ENCODE peak calls at places on chromosomes 11 and 22, in eight cellular contexts. V is stimulated activated CD4-positive, alpha-beta T cell treated with anti-CD3 and anti-CD28 coated beads, Interleukin-1b, Interleukin-23, amount 100 ng/mL, for 48 hours; M is cardiac muscle cell; W is GM13977; R is SK-N-MC; J is adipocyte; U is NCI-H1930; E is Calu3. B is an unnamed sample.

GRCh38 chr22:49229483-49230193 is 598.0 kb downstream of the BRD1 start:
- DNase-seq in V (no peak), M (no peak), W (no peak), R (no peak), J (no peak), U (no peak), E (no peak), B (no peak)

GRCh38 chr11:33670250-33671011 is 30.2 kb downstream of the C11orf91 start:
- DNase-seq in V (peak), M (no peak), W (no peak), R (no peak), J (peak), U (no peak), E (no peak), B (no peak)

GRCh38 chr11:70367071-70367470 is 31.3 kb upstream of the CTTN start:
- DNase-seq in V (no peak), M (no peak), W (no peak), R (no peak), J (no peak), U (no peak), E (no peak), B (no peak)

GRCh38 chr22:19689408-19689807 is 24.9 kb upstream of the SEPTIN5 start:
- DNase-seq in V (no peak), M (no peak), W (no peak), R (no peak), J (no peak), U (no peak), E (no peak), B (no peak)

GRCh38 chr22:37425800-37426531 is 1.3 kb downstream of the ELFN2 start:
- DNase-seq in V (no peak), M (no peak), W (no peak), R (no peak), J (no peak), U (no peak), E (no peak), B (no peak)

GRCh38 chr11:473975-474785 is 24.1 kb downstream of the PTDSS2 start:
- DNase-seq in V (no peak), M (no peak), W (no peak), R (no peak), J (no peak), U (no peak), E (no peak), B (no peak)

GRCh38 chr22:44192098-44192810 is 11.5 kb downstream of the PARVG start:
- DNase-seq in V (peak), M (no peak), W (no peak), R (no peak), J (no peak), U (no peak), E (peak), B (no peak)

GRCh38 chr11:31487848-31488247 is 21.6 kb downstream of the IMMP1L start:
- DNase-seq in V (no peak), M (peak), W (no peak), R (no peak), J (peak), U (no peak), E (peak), B (no peak)

GRCh38 chr22:43209523-43209890 is 22.6 kb upstream of the TTLL12 start:
- DNase-seq in V (no peak), M (no peak), W (no peak), R (no peak), J (no peak), U (no peak), E (no peak), B (no peak)

GRCh38 chr22:39309881-39310714 is 9.3 kb downstream of the RPL3 start:
- DNase-seq in V (no peak), M (no peak), W (no peak), R (no peak), J (peak), U (no peak), E (no peak), B (no peak)

GRCh38 chr11:102592634-102593581 is 32.2 kb downstream of the MMP20 start:
- DNase-seq in V (no peak), M (peak), W (no peak), R (no peak), J (no peak), U (no peak), E (no peak), B (no peak)

GRCh38 chr11:131423715-131424114 is 53.3 kb downstream of the NTM start:
- DNase-seq in V (no peak), M (no peak), W (no peak), R (no peak), J (peak), U (no peak), E (no peak), B (no peak)

GRCh38 chr22:47623740-47624103 is 861.3 kb downstream of the TBC1D22A start:
- DNase-seq in V (no peak), M (no peak), W (no peak), R (no peak), J (no peak), U (no peak), E (no peak), B (no peak)

GRCh38 chr11:126431401-126432064 is 76.0 kb downstream of the ST3GAL4 start:
- DNase-seq in V (no peak), M (no peak), W (no peak), R (no peak), J (peak), U (no peak), E (peak), B (no peak)

GRCh38 chr11:77066229-77067023 is at the start of gene CAPN5:
- DNase-seq in V (peak), M (peak), W (peak), R (no peak), J (peak), U (peak), E (peak), B (peak)

GRCh38 chr11:66870131-66870530 is 13.3 kb downstream of the LRFN4 start:
- DNase-seq in V (no peak), M (no peak), W (no peak), R (no peak), J (no peak), U (no peak), E (no peak), B (no peak)

GRCh38 chr22:35380537-35381423 is at the start of gene HMOX1:
- DNase-seq in V (peak), M (peak), W (peak), R (no peak), J (peak), U (peak), E (peak), B (no peak)

GRCh38 chr11:56783448-56784041 is 35.0 kb upstream of the OR9G4 start:
- DNase-seq in V (no peak), M (peak), W (peak), R (peak), J (peak), U (peak), E (peak), B (no peak)

GRCh38 chr11:534592-535518 is 521 bp downstream of the HRAS start:
- DNase-seq in V (no peak), M (peak), W (peak), R (no peak), J (peak), U (no peak), E (peak), B (no peak)

GRCh38 chr11:133214646-133215045 is 317.7 kb downstream of the OPCML start:
- DNase-seq in V (no peak), M (no peak), W (no peak), R (no peak), J (no peak), U (no peak), E (no peak), B (no peak)

GRCh38 chr22:19772673-19773469 is 12.3 kb downstream of the TBX1 start:
- DNase-seq in V (no peak), M (no peak), W (no peak), R (no peak), J (no peak), U (no peak), E (no peak), B (no peak)

GRCh38 chr22:39117585-39118191 is 20.6 kb downstream of the APOBEC3H start:
- DNase-seq in V (peak), M (peak), W (peak), R (peak), J (peak), U (no peak), E (peak), B (no peak)

GRCh38 chr11:120400564-120401364 is 64.6 kb downstream of the ARHGEF12 start:
- DNase-seq in V (no peak), M (no peak), W (no peak), R (no peak), J (peak), U (no peak), E (peak), B (no peak)

GRCh38 chr11:45083544-45084087 is 62.8 kb upstream of the PRDM11 start:
- DNase-seq in V (no peak), M (peak), W (no peak), R (no peak), J (no peak), U (peak), E (peak), B (no peak)

GRCh38 chr22:17164392-17165024 is 5.4 kb upstream of the HDHD5 start:
- DNase-seq in V (no peak), M (no peak), W (no peak), R (no peak), J (no peak), U (no peak), E (no peak), B (no peak)

GRCh38 chr11:96827164-96827563 is 437.4 kb downstream of the JRKL start:
- DNase-seq in V (no peak), M (peak), W (no peak), R (no peak), J (peak), U (no peak), E (no peak), B (no peak)

GRCh38 chr11:69000391-69000790 is 12.7 kb downstream of the MRGPRF start:
- DNase-seq in V (no peak), M (no peak), W (no peak), R (no peak), J (no peak), U (no peak), E (no peak), B (no peak)

GRCh38 chr11:32290783-32291182 is 144.6 kb downstream of the WT1 start:
- DNase-seq in V (no peak), M (no peak), W (no peak), R (no peak), J (no peak), U (no peak), E (no peak), B (no peak)

GRCh38 chr11:73154178-73154577 is 12.1 kb upstream of the FCHSD2 start:
- DNase-seq in V (no peak), M (no peak), W (peak), R (no peak), J (no peak), U (no peak), E (no peak), B (no peak)

GRCh38 chr11:83574516-83574915 is 288.3 kb upstream of the CCDC90B start:
- DNase-seq in V (no peak), M (no peak), W (no peak), R (no peak), J (peak), U (no peak), E (no peak), B (no peak)

GRCh38 chr11:19995131-19995530 is 165.1 kb downstream of the DBX1 start:
- DNase-seq in V (no peak), M (no peak), W (no peak), R (no peak), J (peak), U (no peak), E (peak), B (no peak)

B was measured in NCI-H2081 treated with DMSO at 0.1 percent for 48 hours.